ENCODE peak calls at places on chromosomes 2 and 18, in nine cellular contexts. One of them, this sample, is unnamed.

GRCh38 chr2:70716131-70716766 is 51.8 kb downstream of the ADD2 start:
- DNase-seq in stimulated activated CD4-positive, alpha-beta T cell treated with anti-CD3 and anti-CD28 coated beads, Interleukin-4, amount 100 ng/mL, for 1 hour: no peak
- DNase-seq in NCI-H1694 treated with DMSO at 0.1 percent for 48 hours: peak
- DNase-seq in HT1080: no peak
- DNase-seq in A172: no peak
- DNase-seq in tibial nerve: no peak
- DNase-seq in T follicular helper cell: no peak
- DNase-seq in GM19239: no peak
- DNase-seq in activated CD8-positive, alpha-beta memory T cell treated with anti-CD3 and anti-CD28 coated beads, Interleukin-2, amount 50 U/mL, for 48 hours: peak
- DNase-seq in this sample: no peak

GRCh38 chr2:190094471-190094870 is 31.9 kb upstream of the MSTN start:
- DNase-seq in stimulated activated CD4-positive, alpha-beta T cell treated with anti-CD3 and anti-CD28 coated beads, Interleukin-4, amount 100 ng/mL, for 1 hour: no peak
- DNase-seq in NCI-H1694 treated with DMSO at 0.1 percent for 48 hours: no peak
- DNase-seq in GM19239: no peak
- DNase-seq in HT1080: no peak
- DNase-seq in tibial nerve: no peak
- DNase-seq in activated CD8-positive, alpha-beta memory T cell treated with anti-CD3 and anti-CD28 coated beads, Interleukin-2, amount 50 U/mL, for 48 hours: no peak
- DNase-seq in A172: peak
- DNase-seq in T follicular helper cell: no peak
- DNase-seq in this sample: no peak

GRCh38 chr18:22563098-22563707 is 145.5 kb upstream of the CTAGE1 start:
- DNase-seq in tibial nerve: peak
- DNase-seq in GM19239: peak
- DNase-seq in NCI-H1694 treated with DMSO at 0.1 percent for 48 hours: peak
- DNase-seq in A172: peak
- DNase-seq in stimulated activated CD4-positive, alpha-beta T cell treated with anti-CD3 and anti-CD28 coated beads, Interleukin-4, amount 100 ng/mL, for 1 hour: no peak
- DNase-seq in activated CD8-positive, alpha-beta memory T cell treated with anti-CD3 and anti-CD28 coated beads, Interleukin-2, amount 50 U/mL, for 48 hours: no peak
- DNase-seq in HT1080: peak
- DNase-seq in T follicular helper cell: no peak
- DNase-seq in this sample: peak

GRCh38 chr18:41371718-41372117 is 583.3 kb upstream of the PIK3C3 start:
- DNase-seq in NCI-H1694 treated with DMSO at 0.1 percent for 48 hours: no peak
- DNase-seq in A172: peak
- DNase-seq in GM19239: no peak
- DNase-seq in tibial nerve: no peak
- DNase-seq in T follicular helper cell: no peak
- DNase-seq in stimulated activated CD4-positive, alpha-beta T cell treated with anti-CD3 and anti-CD28 coated beads, Interleukin-4, amount 100 ng/mL, for 1 hour: no peak
- DNase-seq in activated CD8-positive, alpha-beta memory T cell treated with anti-CD3 and anti-CD28 coated beads, Interleukin-2, amount 50 U/mL, for 48 hours: no peak
- DNase-seq in HT1080: no peak
- DNase-seq in this sample: no peak

GRCh38 chr18:57110295-57110694 is 36.6 kb upstream of the BOD1L2 start:
- DNase-seq in tibial nerve: no peak
- DNase-seq in NCI-H1694 treated with DMSO at 0.1 percent for 48 hours: no peak
- DNase-seq in HT1080: peak
- DNase-seq in stimulated activated CD4-positive, alpha-beta T cell treated with anti-CD3 and anti-CD28 coated beads, Interleukin-4, amount 100 ng/mL, for 1 hour: no peak
- DNase-seq in A172: no peak
- DNase-seq in T follicular helper cell: no peak
- DNase-seq in activated CD8-positive, alpha-beta memory T cell treated with anti-CD3 and anti-CD28 coated beads, Interleukin-2, amount 50 U/mL, for 48 hours: no peak
- DNase-seq in GM19239: no peak
- DNase-seq in this sample: no peak

GRCh38 chr2:149389506-149390167 is 59.2 kb downstream of the LYPD6 start:
- DNase-seq in T follicular helper cell: no peak
- DNase-seq in A172: no peak
- DNase-seq in GM19239: no peak
- DNase-seq in tibial nerve: no peak
- DNase-seq in HT1080: no peak
- DNase-seq in stimulated activated CD4-positive, alpha-beta T cell treated with anti-CD3 and anti-CD28 coated beads, Interleukin-4, amount 100 ng/mL, for 1 hour: no peak
- DNase-seq in activated CD8-positive, alpha-beta memory T cell treated with anti-CD3 and anti-CD28 coated beads, Interleukin-2, amount 50 U/mL, for 48 hours: no peak
- DNase-seq in NCI-H1694 treated with DMSO at 0.1 percent for 48 hours: no peak
- DNase-seq in this sample: no peak

GRCh38 chr18:46555724-46556123 is 101.3 kb downstream of the LOXHD1 start:
- DNase-seq in HT1080: peak
- DNase-seq in tibial nerve: no peak
- DNase-seq in GM19239: peak
- DNase-seq in A172: no peak
- DNase-seq in activated CD8-positive, alpha-beta memory T cell treated with anti-CD3 and anti-CD28 coated beads, Interleukin-2, amount 50 U/mL, for 48 hours: no peak
- DNase-seq in T follicular helper cell: no peak
- DNase-seq in NCI-H1694 treated with DMSO at 0.1 percent for 48 hours: no peak
- DNase-seq in stimulated activated CD4-positive, alpha-beta T cell treated with anti-CD3 and anti-CD28 coated beads, Interleukin-4, amount 100 ng/mL, for 1 hour: no peak
- DNase-seq in this sample: no peak

GRCh38 chr18:79400591-79401381 is 5.1 kb downstream of the NFATC1 start:
- DNase-seq in activated CD8-positive, alpha-beta memory T cell treated with anti-CD3 and anti-CD28 coated beads, Interleukin-2, amount 50 U/mL, for 48 hours: peak
- DNase-seq in GM19239: peak
- DNase-seq in T follicular helper cell: peak
- DNase-seq in tibial nerve: no peak
- DNase-seq in NCI-H1694 treated with DMSO at 0.1 percent for 48 hours: no peak
- DNase-seq in HT1080: no peak
- DNase-seq in stimulated activated CD4-positive, alpha-beta T cell treated with anti-CD3 and anti-CD28 coated beads, Interleukin-4, amount 100 ng/mL, for 1 hour: peak
- DNase-seq in A172: no peak
- DNase-seq in this sample: no peak

GRCh38 chr2:200873561-200873960 is 9.1 kb upstream of the CLK1 start:
- DNase-seq in T follicular helper cell: no peak
- DNase-seq in activated CD8-positive, alpha-beta memory T cell treated with anti-CD3 and anti-CD28 coated beads, Interleukin-2, amount 50 U/mL, for 48 hours: no peak
- DNase-seq in HT1080: no peak
- DNase-seq in A172: no peak
- DNase-seq in stimulated activated CD4-positive, alpha-beta T cell treated with anti-CD3 and anti-CD28 coated beads, Interleukin-4, amount 100 ng/mL, for 1 hour: no peak
- DNase-seq in tibial nerve: no peak
- DNase-seq in NCI-H1694 treated with DMSO at 0.1 percent for 48 hours: no peak
- DNase-seq in GM19239: no peak
- DNase-seq in this sample: no peak

GRCh38 chr2:69381337-69381737 is 5.7 kb downstream of the GFPT1 start:
- DNase-seq in GM19239: no peak
- DNase-seq in stimulated activated CD4-positive, alpha-beta T cell treated with anti-CD3 and anti-CD28 coated beads, Interleukin-4, amount 100 ng/mL, for 1 hour: no peak
- DNase-seq in T follicular helper cell: no peak
- DNase-seq in NCI-H1694 treated with DMSO at 0.1 percent for 48 hours: no peak
- DNase-seq in A172: peak
- DNase-seq in HT1080: peak
- DNase-seq in activated CD8-positive, alpha-beta memory T cell treated with anti-CD3 and anti-CD28 coated beads, Interleukin-2, amount 50 U/mL, for 48 hours: no peak
- DNase-seq in tibial nerve: no peak
- DNase-seq in this sample: no peak

GRCh38 chr2:40043641-40044040 is 264.6 kb upstream of the THUMPD2 start:
- DNase-seq in GM19239: no peak
- DNase-seq in activated CD8-positive, alpha-beta memory T cell treated with anti-CD3 and anti-CD28 coated beads, Interleukin-2, amount 50 U/mL, for 48 hours: no peak
- DNase-seq in A172: no peak
- DNase-seq in T follicular helper cell: no peak
- DNase-seq in NCI-H1694 treated with DMSO at 0.1 percent for 48 hours: no peak
- DNase-seq in tibial nerve: no peak
- DNase-seq in stimulated activated CD4-positive, alpha-beta T cell treated with anti-CD3 and anti-CD28 coated beads, Interleukin-4, amount 100 ng/mL, for 1 hour: no peak
- DNase-seq in HT1080: no peak
- DNase-seq in this sample: no peak